ENCODE peak calls at places on chromosomes 1 and 21, in four cellular contexts. M is NCI-H1048; C is naive thymus-derived CD8-positive, alpha-beta T cell; Y is KBM-7. L is an unnamed sample.

GRCh38 chr1:11384170-11384554 is 94.8 kb upstream of the DISP3 start:
- DNase-seq in C (no peak), Y (peak; percentile 53), M (no peak), L (no peak)

GRCh38 chr21:39397651-39398385 is 47.8 kb downstream of the LCA5L start:
- DNase-seq in Y (no peak), M (no peak), C (no peak), L (no peak)

GRCh38 chr1:23483327-23484252 is at the start of gene ASAP3:
- DNase-seq in C (no peak), Y (no peak), M (no peak), L (no peak)

GRCh38 chr1:156608036-156608674 is 6.9 kb upstream of the GPATCH4 start:
- DNase-seq in Y (peak; percentile 79), M (no peak), C (no peak), L (peak; percentile 46)

GRCh38 chr1:12088607-12089006 is 25.5 kb downstream of the TNFRSF8 start:
- DNase-seq in C (no peak), Y (peak; percentile 57), M (no peak), L (no peak)

GRCh38 chr21:26120833-26121232 is 49.7 kb downstream of the APP start:
- DNase-seq in C (no peak), M (no peak), Y (no peak), L (no peak)

GRCh38 chr1:153532161-153532560 is 3.6 kb downstream of the S100A6 start:
- DNase-seq in Y (no peak), C (no peak), M (no peak), L (no peak)

GRCh38 chr1:202701200-202701599 is 9.1 kb downstream of the SYT2 start:
- DNase-seq in C (no peak), M (no peak), Y (no peak), L (no peak)

GRCh38 chr1:111848852-111849545 is 93.3 kb downstream of the DDX20 start:
- DNase-seq in C (no peak), M (no peak), Y (no peak), L (peak; percentile 23)

GRCh38 chr1:1021010-1021845 is 1.3 kb downstream of the AGRN start:
- DNase-seq in M (peak; percentile 36), Y (peak; percentile 44), C (no peak), L (no peak)

GRCh38 chr1:19799233-19799876 is 361 bp downstream of the TMCO4 start:
- DNase-seq in M (no peak), C (peak; percentile 34), Y (peak; percentile 64), L (no peak)

GRCh38 chr1:41476807-41477361 is 7.6 kb downstream of the EDN2 start:
- DNase-seq in M (no peak), C (no peak), Y (no peak), L (no peak)

GRCh38 chr1:169892819-169893644 is 664 bp downstream of the SCYL3 start:
- DNase-seq in C (no peak), M (no peak), Y (peak; percentile 44), L (no peak)

GRCh38 chr1:35577071-35577998 is 4.2 kb downstream of the TFAP2E start:
- DNase-seq in C (peak; percentile 38), M (no peak), Y (peak; percentile 90), L (no peak)

GRCh38 chr1:214422137-214422671 is 129.2 kb downstream of the PTPN14 start:
- DNase-seq in C (no peak), M (no peak), Y (no peak), L (no peak)

GRCh38 chr1:91764471-91765115 is 121.4 kb downstream of the TGFBR3 start:
- DNase-seq in C (no peak), Y (no peak), M (no peak), L (no peak)

GRCh38 chr1:37342736-37343135 is 131.6 kb upstream of the ZC3H12A start:
- DNase-seq in M (no peak), C (no peak), Y (no peak), L (no peak)

GRCh38 chr1:33237579-33237978 is 18.7 kb upstream of the ZNF362 start:
- DNase-seq in Y (no peak), M (no peak), C (no peak), L (no peak)

GRCh38 chr1:184685116-184685515 is 69.5 kb downstream of the EDEM3 start:
- DNase-seq in C (no peak), Y (no peak), M (peak; percentile 69), L (no peak)

L was measured in caudate nucleus.